ENCODE peak calls at places on chromosomes 12 and 14, in seven cellular contexts. I, E, X, R, G, D and O are unnamed samples.

GRCh38 chr12:30862486-30862885 is 64.1 kb upstream of the TSPAN11 start:
- DNase-seq in R (no peak), I (no peak), D (no peak), E (peak), G (no peak), X (no peak), O (no peak)

GRCh38 chr14:38357557-38357956 is 101.7 kb upstream of the CLEC14A start:
- DNase-seq in X (no peak), G (no peak), I (no peak), E (no peak), R (peak), D (no peak), O (no peak)

GRCh38 chr12:82090188-82090587 is 268.0 kb downstream of the CCDC59 start:
- DNase-seq in D (no peak), X (no peak), I (no peak), R (no peak), E (no peak), G (no peak), O (no peak)

GRCh38 chr12:115398311-115398781 is 714.4 kb upstream of the TBX3 start:
- DNase-seq in G (no peak), X (no peak), D (no peak), R (no peak), E (peak), I (peak), O (no peak)

GRCh38 chr12:127501916-127502315 is 765.1 kb upstream of the TMEM132C start:
- DNase-seq in E (peak), R (no peak), X (no peak), G (no peak), D (no peak), I (no peak), O (no peak)

GRCh38 chr14:30431552-30431951 is 127.4 kb upstream of the G2E3 start:
- DNase-seq in D (no peak), E (no peak), X (no peak), R (no peak), G (no peak), I (no peak), O (no peak)

GRCh38 chr12:120102189-120103043 is 14.1 kb downstream of the RAB35 start:
- DNase-seq in E (no peak), G (no peak), D (no peak), R (no peak), X (peak), I (no peak), O (no peak)

GRCh38 chr12:3241621-3242020 is 164.4 kb downstream of the TSPAN9 start:
- DNase-seq in I (no peak), D (no peak), E (no peak), G (no peak), R (no peak), X (peak), O (no peak)

GRCh38 chr14:102592969-102593840 is 756 bp downstream of the RCOR1 start:
- DNase-seq in E (peak), G (peak), D (peak), I (peak), R (no peak), X (peak), O (peak)

GRCh38 chr12:104790296-104791125 is 167.6 kb downstream of the SLC41A2 start:
- DNase-seq in D (peak), R (no peak), E (peak), X (peak), I (peak), G (peak), O (peak)

GRCh38 chr12:56585098-56585497 is 45.0 kb downstream of the BAZ2A start:
- DNase-seq in R (no peak), G (no peak), X (no peak), E (no peak), D (no peak), I (no peak), O (no peak)

GRCh38 chr14:72745546-72745945 is 148.4 kb downstream of the DPF3 start:
- DNase-seq in G (no peak), X (no peak), I (no peak), D (no peak), R (peak), E (no peak), O (no peak)

GRCh38 chr14:91866061-91866460 is 1.3 kb downstream of the TC2N start:
- DNase-seq in G (peak), D (no peak), X (no peak), R (no peak), I (no peak), E (no peak), O (peak)

GRCh38 chr12:61546296-61546695 is 713.9 kb upstream of the USP15 start:
- DNase-seq in D (no peak), G (no peak), E (peak), X (no peak), R (no peak), I (no peak), O (no peak)

GRCh38 chr12:94769746-94770396 is 119.5 kb upstream of the TMCC3 start:
- DNase-seq in R (no peak), I (no peak), E (no peak), X (no peak), D (no peak), G (no peak), O (no peak)

GRCh38 chr12:48198619-48198973 is 4.5 kb downstream of the OR10AD1 start:
- DNase-seq in G (no peak), I (peak), D (peak), X (peak), R (no peak), E (no peak), O (no peak)

GRCh38 chr14:60753264-60754126 is 18.9 kb downstream of the MNAT1 start:
- DNase-seq in E (no peak), X (no peak), G (peak), I (peak), R (no peak), D (no peak), O (peak)

GRCh38 chr14:49892301-49892635 is 614 bp upstream of the ARF6 start:
- DNase-seq in E (no peak), D (peak), G (peak), I (peak), X (no peak), R (peak), O (peak)

GRCh38 chr12:15842106-15842505 is 40.1 kb upstream of the STRAP start:
- DNase-seq in D (no peak), E (no peak), X (no peak), G (no peak), R (no peak), I (no peak), O (no peak)

GRCh38 chr14:94054936-94055335 is 26.1 kb downstream of the DDX24 start:
- DNase-seq in X (no peak), G (no peak), D (no peak), E (peak), R (no peak), I (no peak), O (no peak)

GRCh38 chr12:26496170-26496569 is 300.8 kb downstream of the SSPN start:
- DNase-seq in I (no peak), E (no peak), X (no peak), D (no peak), R (no peak), G (no peak), O (no peak)

GRCh38 chr14:103626150-103626850 is 2.7 kb upstream of the KLC1 start:
- DNase-seq in R (no peak), X (no peak), E (no peak), G (no peak), I (peak), D (no peak), O (no peak)

GRCh38 chr12:40034156-40034555 is 71.7 kb downstream of the SLC2A13 start:
- DNase-seq in E (no peak), D (no peak), R (no peak), I (no peak), G (no peak), X (no peak), O (no peak)

GRCh38 chr12:64446295-64446694 is 5.6 kb upstream of the TBK1 start:
- DNase-seq in I (no peak), G (no peak), E (no peak), R (no peak), D (no peak), X (no peak), O (no peak)

GRCh38 chr12:30753233-30753632 is 1.5 kb downstream of the CAPRIN2 start:
- DNase-seq in D (peak), I (no peak), E (peak), G (peak), X (no peak), R (no peak), O (no peak)

GRCh38 chr14:95156765-95157194 is 549 bp downstream of the DICER1 start:
- DNase-seq in X (peak), I (peak), E (no peak), G (peak), R (no peak), D (peak), O (no peak)

GRCh38 chr12:116431677-116432300 is 127.4 kb upstream of the MAP1LC3B2 start:
- DNase-seq in G (no peak), E (peak), X (no peak), I (no peak), R (no peak), D (no peak), O (no peak)

GRCh38 chr12:108173160-108173559 is 44.1 kb downstream of the WSCD2 start:
- DNase-seq in X (no peak), R (no peak), D (no peak), E (peak), G (no peak), I (no peak), O (no peak)

GRCh38 chr14:60684203-60684602 is 34.9 kb upstream of the SIX1 start:
- DNase-seq in I (no peak), G (no peak), X (no peak), E (no peak), R (no peak), D (no peak), O (no peak)

GRCh38 chr12:105481906-105482305 is 151.4 kb downstream of the C12orf75 start:
- DNase-seq in I (no peak), R (no peak), G (no peak), X (no peak), D (no peak), E (no peak), O (no peak)

GRCh38 chr14:54267172-54267571 is 129.6 kb upstream of the CDKN3 start:
- DNase-seq in R (no peak), I (no peak), X (no peak), E (no peak), G (no peak), D (no peak), O (no peak)